ENCODE peak calls at places on chromosomes 16 and 17, in seven cellular contexts. Q, M, W, I, F, P and O are unnamed samples.

GRCh38 chr17:67020293-67020766 is 24.0 kb upstream of the CACNG1 start:
- DNase-seq in Q (no peak), M (no peak), W (no peak), I (peak), F (no peak), P (no peak), O (no peak)

GRCh38 chr16:2428051-2428786 is 1.0 kb upstream of the CCNF start:
- DNase-seq in Q (peak), M (peak), W (peak), I (no peak), F (peak), P (no peak), O (peak)

GRCh38 chr16:630815-631405 is at the start of gene WFIKKN1:
- DNase-seq in Q (no peak), M (no peak), W (no peak), I (no peak), F (peak), P (no peak), O (no peak)

GRCh38 chr17:6374761-6375312 is 60.1 kb downstream of the AIPL1 start:
- DNase-seq in Q (no peak), M (peak), W (no peak), I (no peak), F (no peak), P (no peak), O (peak)

GRCh38 chr17:67105213-67105612 is 60.9 kb downstream of the CACNG1 start:
- DNase-seq in Q (no peak), M (peak), W (no peak), I (no peak), F (no peak), P (no peak), O (peak)

GRCh38 chr16:12119562-12119961 is 143.0 kb downstream of the SNX29 start:
- DNase-seq in Q (no peak), M (peak), W (no peak), I (no peak), F (peak), P (no peak), O (peak)

GRCh38 chr17:58691701-58692238 is at the start of gene TEX14:
- DNase-seq in Q (peak), M (no peak), W (no peak), I (no peak), F (no peak), P (no peak), O (no peak)

GRCh38 chr17:17819561-17819995 is 17.2 kb downstream of the SREBF1 start:
- DNase-seq in Q (no peak), M (peak), W (no peak), I (peak), F (peak), P (peak), O (peak)

GRCh38 chr16:15487336-15488284 is 53.2 kb downstream of the BMERB1 start:
- DNase-seq in Q (peak), M (no peak), W (no peak), I (no peak), F (no peak), P (no peak), O (no peak)

GRCh38 chr17:1315891-1316403 is 36.5 kb downstream of the TRARG1 start:
- DNase-seq in Q (no peak), M (no peak), W (no peak), I (no peak), F (no peak), P (no peak), O (peak)

GRCh38 chr17:43651621-43652480 is 9.9 kb downstream of the MEOX1 start:
- DNase-seq in Q (no peak), M (no peak), W (no peak), I (no peak), F (no peak), P (no peak), O (no peak)

GRCh38 chr16:22177968-22178934 is 15.9 kb downstream of the SDR42E2 start:
- DNase-seq in Q (no peak), M (no peak), W (no peak), I (no peak), F (no peak), P (no peak), O (no peak)

GRCh38 chr16:86087011-86087453 is 188.1 kb downstream of the IRF8 start:
- DNase-seq in Q (no peak), M (no peak), W (no peak), I (no peak), F (no peak), P (no peak), O (no peak)

GRCh38 chr16:87945351-87946042 is 5.7 kb upstream of the BANP start:
- DNase-seq in Q (peak), M (peak), W (no peak), I (peak), F (peak), P (no peak), O (peak)

GRCh38 chr17:8110456-8110804 is 7.9 kb downstream of the ALOXE3 start:
- DNase-seq in Q (no peak), M (no peak), W (no peak), I (no peak), F (no peak), P (no peak), O (no peak)

GRCh38 chr16:57564571-57565270 is 22.3 kb downstream of the ADGRG5 start:
- DNase-seq in Q (no peak), M (peak), W (no peak), I (no peak), F (no peak), P (no peak), O (peak)

GRCh38 chr16:67082891-67083290 is 26.9 kb upstream of the PHAF1 start:
- DNase-seq in Q (no peak), M (no peak), W (no peak), I (no peak), F (no peak), P (no peak), O (peak)

GRCh38 chr16:69848635-69849545 is 86.8 kb downstream of the WWP2 start:
- DNase-seq in Q (peak), M (peak), W (no peak), I (peak), F (peak), P (peak), O (peak)
- TF ChIP-seq CTCF in Q (no peak), M (peak), W (no peak), I (no peak), F (no peak), P (no peak), O (peak)

GRCh38 chr17:74206332-74206818 is 2.9 kb downstream of the RPL38 start:
- DNase-seq in Q (no peak), M (no peak), W (no peak), I (no peak), F (no peak), P (no peak), O (no peak)
- H3K4me3 ChIP-seq in Q (no peak), M (no peak), W (no peak), I (no peak), F (no peak), P (no peak), O (no peak)

GRCh38 chr17:38566666-38567031 is 39.1 kb downstream of the SRCIN1 start:
- DNase-seq in Q (no peak), M (no peak), W (no peak), I (no peak), F (no peak), P (no peak), O (no peak)
- TF ChIP-seq CTCF in Q (no peak), M (no peak), W (no peak), I (no peak), F (no peak), P (no peak), O (no peak)

GRCh38 chr17:68792873-68793272 is 162.3 kb downstream of the ABCA8 start:
- DNase-seq in Q (no peak), M (peak), W (no peak), I (no peak), F (no peak), P (no peak), O (no peak)

GRCh38 chr17:68792042-68792685 is 163.0 kb downstream of the ABCA8 start:
- DNase-seq in Q (no peak), M (peak), W (no peak), I (no peak), F (no peak), P (no peak), O (peak)

GRCh38 chr17:68790931-68791330 is 164.3 kb downstream of the ABCA8 start:
- DNase-seq in Q (peak), M (peak), W (no peak), I (no peak), F (no peak), P (no peak), O (peak)

GRCh38 chr17:68790481-68790880 is 164.7 kb downstream of the ABCA8 start:
- DNase-seq in Q (peak), M (peak), W (no peak), I (no peak), F (no peak), P (no peak), O (peak)

DNA sequence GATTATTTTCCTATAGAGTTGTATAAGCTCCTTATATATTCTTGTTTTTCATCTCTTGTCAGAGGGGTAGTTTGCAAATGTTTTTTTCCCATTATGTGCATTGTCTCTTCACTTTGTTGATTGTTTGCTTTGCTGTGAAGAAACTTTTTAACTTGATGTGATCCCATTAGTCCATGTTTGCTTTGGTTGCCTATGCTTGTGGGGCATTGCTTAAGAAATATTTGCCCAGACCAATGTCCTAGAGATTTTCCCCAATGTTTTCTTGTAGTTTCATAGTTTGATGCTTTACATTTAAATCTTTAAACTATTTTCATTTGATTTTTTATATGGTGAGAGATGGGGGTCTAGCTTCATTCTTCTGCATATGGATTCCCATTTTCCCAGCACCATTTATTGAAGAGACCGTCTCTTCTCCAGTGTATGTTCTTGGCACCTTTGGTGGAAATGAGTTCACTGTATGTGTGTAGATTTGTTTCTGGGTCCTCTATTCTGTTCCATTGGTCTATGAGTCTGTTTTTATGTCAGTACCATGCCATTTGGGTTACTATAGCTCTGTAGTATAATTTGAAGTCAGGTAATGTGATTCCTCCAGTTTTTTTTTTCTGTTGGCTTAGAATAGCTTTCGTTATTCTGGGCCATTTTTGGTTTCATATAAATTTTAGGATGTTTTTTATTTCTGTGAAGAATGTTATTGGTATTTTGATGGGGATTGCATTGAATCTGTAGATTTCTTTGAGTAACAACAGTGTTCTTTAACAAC is 165.8 kb downstream of the ABCA8 start:
- DNase-seq in Q (no peak), M (no peak), W (no peak), I (no peak), F (no peak), P (no peak), O (no peak)
- H3K4me3 ChIP-seq in Q (no peak), M (no peak), W (no peak), I (no peak), F (no peak), P (no peak), O (no peak)

GRCh38 chr17:78131172-78132085 is 858 bp downstream of the TMC8 start:
- DNase-seq in Q (no peak), M (no peak), W (no peak), I (peak), F (no peak), P (no peak), O (no peak)
- TF ChIP-seq CTCF in Q (no peak), M (no peak), W (no peak), I (no peak), F (no peak), P (no peak), O (no peak)

GRCh38 chr17:45427181-45427835 is 5.4 kb downstream of the ARHGAP27 start:
- DNase-seq in Q (no peak), M (no peak), W (no peak), I (no peak), F (no peak), P (no peak), O (no peak)

GRCh38 chr17:45429338-45430005 is 3.2 kb downstream of the ARHGAP27 start:
- DNase-seq in Q (no peak), M (no peak), W (no peak), I (no peak), F (peak), P (no peak), O (no peak)

GRCh38 chr17:45428050-45428953 is 4.4 kb downstream of the ARHGAP27 start:
- DNase-seq in Q (peak), M (peak), W (no peak), I (peak), F (peak), P (peak), O (peak)

GRCh38 chr17:45430006-45430737 is 2.5 kb downstream of the ARHGAP27 start:
- DNase-seq in Q (no peak), M (no peak), W (no peak), I (no peak), F (no peak), P (no peak), O (no peak)

DNA sequence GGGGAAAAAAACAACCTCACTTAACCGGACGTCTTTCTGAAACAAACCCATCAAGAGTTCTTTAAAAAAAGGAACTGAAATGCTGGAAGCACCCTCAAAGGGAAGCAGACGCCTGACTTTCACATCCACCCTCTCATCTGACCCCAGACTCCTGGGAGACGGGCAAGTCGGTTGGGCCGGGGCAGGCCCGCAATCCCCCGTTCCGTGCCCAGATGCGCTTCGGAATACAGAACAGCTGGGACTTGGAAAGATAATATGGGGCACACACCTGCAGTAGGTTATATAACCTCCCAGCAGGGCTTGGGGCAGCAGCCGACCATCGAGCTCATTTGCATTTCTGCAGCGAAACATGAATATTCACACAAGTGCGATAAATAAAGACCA is 3.7 kb downstream of the ARHGAP27 start:
- DNase-seq in Q (no peak), M (no peak), W (no peak), I (peak), F (no peak), P (no peak), O (no peak)
- H3K4me3 ChIP-seq in Q (no peak), M (no peak), W (peak), I (peak), F (no peak), P (no peak), O (no peak)